ENCODE peak calls at places on chromosomes 3 and 15, in four cellular contexts. One of them, this sample, is unnamed.

GRCh38 chr3:43190682-43191081 is 84.8 kb upstream of the POMGNT2 start:
- DNase-seq in upper lobe of right lung: no peak
- DNase-seq in CD8-positive, alpha-beta T cell: no peak
- DNase-seq in astrocyte of the spinal cord: peak
- DNase-seq in this sample: peak

GRCh38 chr15:71683401-71684274 is 126.7 kb upstream of the NR2E3 start:
- DNase-seq in astrocyte of the spinal cord: no peak
- DNase-seq in CD8-positive, alpha-beta T cell: no peak
- DNase-seq in upper lobe of right lung: no peak
- DNase-seq in this sample: no peak

GRCh38 chr3:171660126-171660661 is 150.1 kb downstream of the PLD1 start:
- DNase-seq in upper lobe of right lung: no peak
- DNase-seq in astrocyte of the spinal cord: no peak
- DNase-seq in CD8-positive, alpha-beta T cell: no peak
- DNase-seq in this sample: no peak

GRCh38 chr3:108202834-108203233 is 19.4 kb downstream of the IFT57 start:
- DNase-seq in CD8-positive, alpha-beta T cell: no peak
- DNase-seq in astrocyte of the spinal cord: no peak
- DNase-seq in upper lobe of right lung: no peak
- DNase-seq in this sample: no peak

GRCh38 chr3:150547045-150547753 is 612 bp downstream of the EIF2A start:
- DNase-seq in astrocyte of the spinal cord: peak
- DNase-seq in CD8-positive, alpha-beta T cell: no peak
- DNase-seq in upper lobe of right lung: no peak
- DNase-seq in this sample: peak

GRCh38 chr3:191005790-191006189 is 143.3 kb upstream of the GMNC start:
- DNase-seq in upper lobe of right lung: no peak
- DNase-seq in astrocyte of the spinal cord: peak
- DNase-seq in CD8-positive, alpha-beta T cell: no peak
- DNase-seq in this sample: peak

GRCh38 chr3:150905339-150905738 is at the start of gene MINDY4B:
- DNase-seq in astrocyte of the spinal cord: no peak
- DNase-seq in CD8-positive, alpha-beta T cell: no peak
- DNase-seq in upper lobe of right lung: no peak
- DNase-seq in this sample: no peak

GRCh38 chr3:177282028-177282655 is 84.9 kb upstream of the TBL1XR1 start:
- DNase-seq in CD8-positive, alpha-beta T cell: no peak
- DNase-seq in astrocyte of the spinal cord: no peak
- DNase-seq in upper lobe of right lung: no peak
- DNase-seq in this sample: no peak

GRCh38 chr15:62407962-62408361 is 242.9 kb upstream of the C2CD4B start:
- DNase-seq in upper lobe of right lung: no peak
- DNase-seq in CD8-positive, alpha-beta T cell: no peak
- DNase-seq in astrocyte of the spinal cord: no peak
- DNase-seq in this sample: no peak

GRCh38 chr15:34600920-34601319 is 17.5 kb upstream of the GOLGA8B start:
- DNase-seq in upper lobe of right lung: no peak
- DNase-seq in CD8-positive, alpha-beta T cell: no peak
- DNase-seq in astrocyte of the spinal cord: no peak
- DNase-seq in this sample: no peak

GRCh38 chr3:196227629-196228493 is 11.5 kb downstream of the SLC51A start:
- DNase-seq in astrocyte of the spinal cord: no peak
- DNase-seq in upper lobe of right lung: no peak
- DNase-seq in CD8-positive, alpha-beta T cell: no peak
- DNase-seq in this sample: peak

GRCh38 chr3:51403675-51404074 is 12.6 kb downstream of the RBM15B start:
- DNase-seq in CD8-positive, alpha-beta T cell: no peak
- DNase-seq in upper lobe of right lung: no peak
- DNase-seq in astrocyte of the spinal cord: no peak
- DNase-seq in this sample: no peak